ENCODE peak calls at places on chromosomes 1 and 21, in eight cellular contexts. N is PC-3, R is MM.1S, J is colonic mucosa, P is endodermal cell, Y is H9, D is IMR-90, L is fibroblast of lung. E is an unnamed sample. For H3K4me1, the result is how much of the 10 kb centered on the place peaks cover.

GRCh38 chr1:156114919-156115513 is 505 bp downstream of the LMNA start:
- DNase-seq in R (peak), N (peak), Y (peak), J (no peak), D (no peak), L (no peak), P (peak), E (peak)

GRCh38 chr1:31576201-31576669 is at the start of gene TINAGL1:
- DNase-seq in Y (peak), R (no peak), N (peak), P (peak), D (no peak), J (peak), L (no peak), E (peak)

GRCh38 chr21:33642896-33643657 is 776 bp downstream of the ITSN1 start:
- DNase-seq in J (peak), P (peak), L (peak), Y (peak), D (peak), R (peak), N (peak), E (peak)

GRCh38 chr1:66575739-66576138 is 41.8 kb downstream of the SGIP1 start:
- DNase-seq in P (no peak), L (peak), D (peak), N (no peak), Y (no peak), J (no peak), R (no peak), E (no peak)

GRCh38 chr1:243294723-243295121 is 38.9 kb downstream of the SDCCAG8 start:
- DNase-seq in L (peak), Y (no peak), N (peak), P (no peak), R (no peak), J (no peak), D (peak), E (peak)

GRCh38 chr1:182952677-182953444 is at the start of gene SHCBP1L:
- DNase-seq in P (no peak), N (no peak), R (no peak), J (no peak), Y (peak), L (no peak), D (no peak), E (no peak)

GRCh38 chr1:22553991-22554522 is 9.2 kb upstream of the EPHA8 start:
- DNase-seq in Y (no peak), P (no peak), N (no peak), J (peak), D (no peak), L (no peak), R (no peak), E (no peak)

GRCh38 chr1:200883118-200883517 is 10.3 kb downstream of the GPR25 start:
- DNase-seq in L (no peak), J (no peak), N (no peak), D (no peak), R (no peak), P (peak), Y (peak), E (no peak)

GRCh38 chr1:158520955-158521665 is 33.1 kb downstream of the OR6Y1 start:
- DNase-seq in N (no peak), R (peak), D (no peak), P (no peak), Y (no peak), J (no peak), L (no peak), E (no peak)

DNA sequence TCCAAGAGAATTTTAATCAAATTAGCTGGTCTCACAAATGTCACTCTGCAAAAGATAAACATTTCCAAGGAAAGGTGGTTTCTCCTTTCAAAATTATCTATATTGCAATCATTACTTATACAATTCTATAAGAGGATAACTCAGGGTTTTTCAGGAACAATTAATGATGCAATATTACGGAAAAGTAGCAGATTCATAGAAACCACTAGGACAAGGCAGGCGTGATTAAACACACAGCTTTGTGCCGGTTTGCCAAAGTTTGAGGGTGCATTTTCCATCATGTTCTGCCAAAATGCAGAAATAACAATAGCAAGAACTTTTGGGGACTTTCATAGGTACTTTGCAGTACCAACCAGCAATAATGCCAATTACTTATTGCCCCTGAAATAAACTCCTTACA is 605 bp downstream of the TNFRSF9 start:
- DNase-seq in N (no peak), D (no peak), J (no peak), L (no peak), P (no peak), Y (no peak), R (no peak), E (no peak)
- H3K4me1 ChIP-seq in N (under half), D (under half), J (under half), L (under half), P (under half), Y (under half), R (under half), E (under half)

DNA sequence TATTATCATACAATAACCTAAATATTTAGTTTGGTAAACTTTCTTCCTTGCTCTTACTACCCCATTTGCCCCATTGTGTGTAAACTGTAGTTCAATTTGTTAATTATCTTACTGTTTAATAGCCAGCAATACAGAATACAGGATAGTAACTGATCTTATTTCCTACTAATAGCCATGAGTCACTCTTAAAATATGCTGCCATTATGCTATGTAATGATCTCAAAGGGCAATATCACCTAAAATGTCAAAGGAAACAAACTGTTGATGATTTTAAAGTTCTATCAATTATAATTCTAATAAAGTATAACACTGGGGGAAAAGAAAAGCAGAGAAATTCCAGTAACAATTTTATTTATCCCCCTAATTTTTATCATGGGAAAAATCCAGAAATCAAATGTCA is 4.3 kb downstream of the SLC30A1 start:
- DNase-seq in D (peak), R (no peak), N (peak), L (peak), Y (no peak), P (no peak), J (no peak), E (no peak)
- H3K9ac ChIP-seq in D (no peak), R (peak), N (no peak), L (no peak), Y (no peak), P (no peak), J (no peak), E (no peak)

DNA sequence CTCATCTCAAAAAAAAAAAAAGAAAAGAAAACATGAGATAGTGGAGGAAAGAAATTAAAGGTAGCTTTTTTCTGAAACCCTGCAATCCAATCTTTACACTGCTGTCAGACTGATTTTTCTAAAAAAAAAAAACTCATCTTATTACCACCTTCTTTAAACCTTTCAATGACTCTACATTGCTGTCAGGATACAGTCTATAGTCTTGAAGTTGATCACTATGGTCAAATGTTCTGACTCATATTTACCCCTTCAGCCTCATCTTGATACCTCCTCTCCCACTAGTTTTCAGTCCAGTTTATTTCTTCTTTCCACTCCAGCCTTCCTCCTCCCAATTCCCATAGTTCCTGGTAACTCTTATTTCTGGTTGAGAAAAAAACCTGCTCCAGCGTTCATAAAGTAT is 17.7 kb upstream of the NFIA start:
- DNase-seq in J (no peak), R (no peak), L (no peak), P (no peak), N (no peak), D (no peak), Y (no peak), E (no peak)
- TF ChIP-seq CTCF in J (no peak), R (no peak), L (no peak), P (no peak), N (no peak), D (no peak), Y (no peak), E (no peak)

GRCh38 chr21:36968414-36968813 is 1.9 kb upstream of the HLCS start:
- DNase-seq in Y (no peak), R (no peak), J (no peak), D (no peak), P (no peak), N (no peak), L (no peak), E (no peak)

GRCh38 chr21:36974851-36975192 is 8.4 kb upstream of the HLCS start:
- DNase-seq in N (no peak), D (no peak), R (no peak), L (no peak), J (no peak), Y (no peak), P (no peak), E (no peak)

GRCh38 chr21:36976228-36976627 is 9.8 kb upstream of the HLCS start:
- DNase-seq in L (no peak), D (no peak), Y (no peak), J (no peak), P (no peak), N (no peak), R (no peak), E (no peak)

GRCh38 chr21:36976882-36977651 is 10.6 kb upstream of the HLCS start:
- DNase-seq in L (peak), J (no peak), P (peak), Y (peak), N (peak), R (peak), D (peak), E (peak)

DNA sequence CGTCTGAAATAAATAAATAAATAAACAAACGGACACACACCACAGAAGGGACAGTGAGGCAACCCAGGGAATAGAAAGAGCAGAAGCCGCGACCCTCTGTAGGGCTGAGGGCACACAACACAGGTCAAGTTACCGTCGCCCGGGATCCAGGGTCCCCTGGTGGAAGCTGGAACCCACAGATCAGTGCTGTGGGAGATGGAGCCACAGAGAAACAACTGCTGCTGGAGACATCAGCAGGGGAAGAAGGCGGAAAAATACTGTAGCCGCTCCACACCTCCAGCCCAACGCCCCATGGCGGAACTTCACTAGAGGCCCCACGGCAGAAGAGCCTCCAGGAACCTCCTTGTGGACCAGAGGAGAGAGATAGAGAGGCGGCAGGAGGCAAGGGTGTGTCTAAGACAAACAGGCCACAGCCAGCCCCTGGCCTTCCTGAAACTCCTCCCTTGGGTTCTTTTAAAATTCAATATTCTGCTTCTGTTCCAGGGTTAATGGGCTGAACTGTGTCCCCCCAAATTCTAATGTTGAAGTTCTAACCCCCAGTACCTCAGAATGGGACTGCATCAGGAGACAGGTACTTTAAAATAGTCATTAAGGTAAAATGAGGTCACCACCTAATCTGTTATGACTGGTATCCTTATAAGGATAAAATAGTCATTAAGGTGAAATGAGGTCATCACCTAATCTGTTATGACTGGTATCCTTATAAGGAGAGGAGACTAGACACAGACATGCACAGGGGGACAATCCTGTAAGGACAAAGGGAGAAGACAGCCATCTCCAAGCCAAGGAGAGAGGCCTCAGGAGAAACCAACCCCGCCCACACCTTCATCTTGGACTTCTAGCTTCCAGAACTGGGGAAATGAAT is 7.7 kb upstream of the HLCS start:
- DNase-seq in R (peak), L (no peak), D (no peak), P (no peak), Y (no peak), J (no peak), N (no peak), E (no peak)
- H3K4me1 ChIP-seq in R (under half), L (under half), D (under half), P (under half), Y (under half), J (under half), N (under half), E (under half)

GRCh38 chr1:244735404-244735803 is 82.5 kb downstream of the DESI2 start:
- DNase-seq in D (peak), P (no peak), N (no peak), L (peak), Y (peak), J (no peak), R (no peak), E (peak)

GRCh38 chr1:244731651-244732050 is 78.7 kb downstream of the DESI2 start:
- DNase-seq in P (no peak), Y (no peak), J (no peak), D (no peak), N (no peak), L (no peak), R (no peak), E (no peak)

GRCh38 chr1:244732846-244733450 is 80.0 kb downstream of the DESI2 start:
- DNase-seq in L (no peak), N (no peak), D (no peak), R (no peak), J (no peak), P (no peak), Y (no peak), E (no peak)

GRCh38 chr1:244730153-244730933 is 77.4 kb downstream of the DESI2 start:
- DNase-seq in D (peak), J (peak), P (peak), N (peak), L (peak), Y (peak), R (no peak), E (peak)

GRCh38 chr1:244730934-244731434 is 78.1 kb downstream of the DESI2 start:
- DNase-seq in N (no peak), J (no peak), P (no peak), R (no peak), Y (peak), D (no peak), L (no peak), E (no peak)
- H3K9ac ChIP-seq in N (peak), J (no peak), P (no peak), R (no peak), Y (no peak), D (no peak), L (no peak), E (no peak)

DNA sequence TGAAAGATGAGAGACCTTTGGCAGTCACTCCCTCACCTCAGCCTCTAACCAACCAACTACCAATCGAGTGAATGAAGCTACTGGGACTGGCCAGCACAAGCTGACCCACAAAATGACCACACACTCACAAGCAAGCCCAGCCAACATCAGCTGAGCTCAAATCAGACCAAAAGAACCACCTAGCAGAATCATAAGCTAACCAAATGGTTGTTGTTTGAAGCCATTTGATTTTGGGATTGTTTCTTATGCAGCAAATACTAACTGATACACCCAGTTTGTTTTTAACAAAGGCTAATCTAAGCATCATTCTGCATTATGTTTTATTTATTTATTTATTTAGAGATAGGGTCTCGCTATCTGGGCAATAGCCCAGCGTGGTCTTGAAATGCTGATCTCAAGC is 310.4 kb downstream of the SETD4 start:
- DNase-seq in Y (no peak), L (no peak), N (no peak), J (no peak), R (no peak), P (no peak), D (no peak), E (no peak)
- TF ChIP-seq CTCF in Y (no peak), L (no peak), N (no peak), J (no peak), R (no peak), P (peak), D (no peak), E (no peak)

GRCh38 chr1:3654549-3655281 is 2.4 kb downstream of the TP73 start:
- DNase-seq in D (no peak), N (no peak), P (no peak), Y (no peak), J (no peak), R (no peak), L (no peak), E (no peak)

GRCh38 chr1:3657578-3658230 is 5.4 kb downstream of the TP73 start:
- DNase-seq in D (no peak), Y (no peak), R (no peak), J (no peak), P (no peak), N (no peak), L (no peak), E (no peak)

GRCh38 chr1:3658231-3658615 is 5.9 kb downstream of the TP73 start:
- DNase-seq in D (no peak), L (no peak), J (no peak), R (no peak), N (no peak), P (no peak), Y (no peak), E (no peak)

GRCh38 chr1:3657096-3657475 is 4.8 kb downstream of the TP73 start:
- DNase-seq in P (no peak), J (no peak), N (no peak), R (no peak), L (no peak), D (no peak), Y (no peak), E (no peak)

GRCh38 chr1:3656450-3657095 is 4.3 kb downstream of the TP73 start:
- DNase-seq in N (no peak), P (no peak), J (no peak), Y (no peak), R (no peak), L (no peak), D (no peak), E (no peak)
- H3K4me1 ChIP-seq in N (under half), P (under half), J (under half), Y (under half), R (under half), L (under half), D (under half), E (under half)

GRCh38 chr1:6459850-6460265 is 6.1 kb downstream of the TNFRSF25 start:
- DNase-seq in Y (peak), J (peak), L (no peak), P (no peak), N (no peak), D (no peak), R (no peak), E (no peak)
- H3K9ac ChIP-seq in Y (no peak), J (no peak), L (no peak), P (no peak), N (no peak), D (no peak), R (no peak), E (no peak)

E was measured in mammary epithelial cell.